ENCODE peak calls at places on chromosomes 13 and 19, in four cellular contexts. D is ACHN; T is central memory CD8-positive, alpha-beta T cell; H is progenitor cell of endocrine pancreas. K is an unnamed sample.

GRCh38 chr13:30569901-30570576 is 47.7 kb upstream of the USPL1 start:
- DNase-seq in D (peak; percentile 88), T (no peak), H (no peak), K (no peak)

GRCh38 chr13:30870049-30870884 is 35.8 kb upstream of the MEDAG start:
- DNase-seq in D (peak; percentile 94), T (no peak), H (no peak), K (peak; percentile 29)

GRCh38 chr13:106349080-106349841 is 186.2 kb downstream of the EFNB2 start:
- DNase-seq in D (peak; percentile 27), T (no peak), H (peak; percentile 14), K (peak; percentile 51)

GRCh38 chr19:7242601-7243258 is 51.5 kb downstream of the INSR start:
- DNase-seq in D (no peak), T (no peak), H (no peak), K (no peak)

GRCh38 chr13:20521388-20521787 is 4.3 kb downstream of the CRYL1 start:
- DNase-seq in D (no peak), T (no peak), H (no peak), K (no peak)

GRCh38 chr19:41702208-41702651 is 6.2 kb upstream of the CEACAM5 start:
- DNase-seq in D (peak; percentile 82), T (no peak), H (no peak), K (no peak)

GRCh38 chr13:49436890-49437289 is 7.0 kb downstream of the CAB39L start:
- DNase-seq in D (peak; percentile 42), T (no peak), H (no peak), K (no peak)

GRCh38 chr13:42925626-42926025 is 66.4 kb downstream of the EPSTI1 start:
- DNase-seq in D (no peak), T (no peak), H (no peak), K (no peak)

GRCh38 chr19:44645407-44646048 is 1.8 kb downstream of the PVR start:
- DNase-seq in D (no peak), T (no peak), H (no peak), K (no peak)

GRCh38 chr13:112434937-112435523 is 58.9 kb downstream of the SPACA7 start:
- DNase-seq in D (no peak), T (no peak), H (no peak), K (no peak)

GRCh38 chr19:39362682-39363657 is 20.7 kb downstream of the SAMD4B start:
- DNase-seq in D (peak; percentile 27), T (no peak), H (no peak), K (no peak)